ENCODE peak calls at places on chromosomes 6 and 20, in nine cellular contexts. H is COR-L47; D is HL-60; S is activated naive CD4-positive, alpha-beta T cell; K is fibroblast of the aortic adventitia; J is CD8-positive, alpha-beta memory T cell; F is stimulated activated CD8-positive, alpha-beta memory T cell treated with anti-CD3 and anti-CD28 coated beads, Interleukin-2, amount 100 ng/mL, for 48 hours; M is HTR-8/SVneo; P is osteocyte. T is an unnamed sample.

GRCh38 chr20:44861547-44862006 is 23.9 kb upstream of the YWHAB start:
- DNase-seq in D (no peak), S (no peak), M (peak; percentile 63), F (no peak), J (no peak), H (no peak), P (peak; percentile 30), K (peak; percentile 93), T (peak; percentile 89)

GRCh38 chr20:33296206-33296605 is 13.2 kb downstream of the BPIFB1 start:
- DNase-seq in K (no peak), D (no peak), F (no peak), M (no peak), P (no peak), H (no peak), J (no peak), S (no peak), T (no peak)

GRCh38 chr6:15491255-15491985 is 171.4 kb downstream of the DTNBP1 start:
- DNase-seq in P (no peak), K (peak; percentile 84), F (peak; percentile 55), S (peak; percentile 34), D (peak; percentile 25), J (peak; percentile 31), M (peak; percentile 60), H (peak; percentile 43), T (no peak)

GRCh38 chr20:58651823-58652605 is 931 bp downstream of the STX16 start:
- DNase-seq in S (peak; percentile 60), H (no peak), J (peak; percentile 57), P (peak; percentile 79), K (peak; percentile 69), M (peak; percentile 95), D (peak; percentile 67), F (no peak), T (no peak)

GRCh38 chr6:136791296-136792065 is 796 bp downstream of the MAP3K5 start:
- DNase-seq in K (peak; percentile 62), J (peak; percentile 37), F (peak; percentile 26), S (no peak), H (peak; percentile 16), D (no peak), P (no peak), M (no peak), T (peak; percentile 88)

GRCh38 chr6:89828988-89829590 is 591 bp upstream of the CASP8AP2 start:
- DNase-seq in P (no peak), H (peak; percentile 53), K (no peak), S (no peak), J (peak; percentile 16), D (no peak), M (no peak), F (no peak), T (no peak)

GRCh38 chr20:16378712-16379111 is 194.5 kb downstream of the KIF16B start:
- DNase-seq in S (no peak), P (no peak), M (no peak), K (no peak), D (no peak), F (no peak), J (no peak), H (no peak), T (no peak)

GRCh38 chr20:38342716-38343106 is 3.6 kb upstream of the LBP start:
- DNase-seq in F (no peak), M (no peak), H (no peak), D (no peak), J (no peak), S (no peak), K (no peak), P (no peak), T (no peak)

GRCh38 chr20:35134472-35134871 is 12.7 kb downstream of the EDEM2 start:
- DNase-seq in D (no peak), K (peak; percentile 70), F (no peak), S (no peak), J (no peak), M (no peak), H (no peak), P (no peak), T (peak; percentile 80)

GRCh38 chr20:2814587-2815051 is at the start of gene C20orf141:
- DNase-seq in H (no peak), P (peak; percentile 96), K (peak; percentile 99), F (no peak), D (no peak), M (peak; percentile 94), S (no peak), J (no peak), T (peak; percentile 73)

GRCh38 chr20:34621383-34622367 is 55.2 kb downstream of the PIGU start:
- DNase-seq in K (peak; percentile 22), J (no peak), D (no peak), M (no peak), P (peak; percentile 25), S (no peak), H (no peak), F (no peak), T (no peak)

GRCh38 chr6:43912598-43913387 is 142.8 kb downstream of the VEGFA start:
- DNase-seq in M (no peak), H (no peak), K (no peak), P (no peak), F (no peak), S (no peak), J (no peak), D (no peak), T (no peak)

GRCh38 chr20:47950103-47950502 is 164.8 kb upstream of the SULF2 start:
- DNase-seq in M (peak; percentile 48), H (peak; percentile 5), P (no peak), S (no peak), D (no peak), K (no peak), J (no peak), F (no peak), T (no peak)

GRCh38 chr6:32852844-32853540 is 512 bp downstream of the TAP1 start:
- DNase-seq in H (peak; percentile 5), S (peak; percentile 35), P (no peak), M (peak; percentile 23), J (peak; percentile 44), K (peak; percentile 22), D (no peak), F (no peak), T (peak; percentile 81)

GRCh38 chr6:131519670-131520436 is 53.2 kb upstream of the ARG1 start:
- DNase-seq in H (no peak), M (peak; percentile 26), D (peak; percentile 8), J (no peak), P (no peak), S (no peak), K (peak; percentile 54), F (no peak), T (no peak)

GRCh38 chr6:3118353-3119039 is at the start of gene BPHL:
- DNase-seq in P (peak; percentile 99), F (peak; percentile 100), K (peak; percentile 91), H (peak; percentile 88), M (peak; percentile 99), D (peak; percentile 87), J (peak; percentile 100), S (peak; percentile 99), T (peak; percentile 97)

GRCh38 chr6:13384506-13384905 is 56.2 kb upstream of the TBC1D7 start:
- DNase-seq in S (no peak), F (no peak), J (no peak), K (no peak), H (no peak), D (no peak), P (no peak), M (no peak), T (peak; percentile 33)

GRCh38 chr6:161917645-161918044 is 643.8 kb upstream of the AGPAT4 start:
- DNase-seq in H (peak; percentile 38), D (no peak), J (no peak), K (no peak), F (no peak), P (no peak), S (no peak), M (peak; percentile 8), T (no peak)

GRCh38 chr20:34085544-34086040 is 26.5 kb downstream of the EIF2S2 start:
- DNase-seq in F (no peak), D (no peak), K (no peak), M (no peak), H (no peak), P (no peak), J (no peak), S (no peak), T (no peak)

GRCh38 chr20:36340593-36340990 is 34.5 kb downstream of the DLGAP4 start:
- DNase-seq in M (no peak), K (no peak), D (no peak), H (no peak), J (no peak), P (no peak), F (no peak), S (no peak), T (no peak)

GRCh38 chr6:165777680-165778079 is 114.6 kb upstream of the PDE10A start:
- DNase-seq in J (no peak), S (no peak), P (no peak), K (no peak), H (no peak), F (no peak), D (no peak), M (no peak), T (no peak)

GRCh38 chr6:89311853-89312531 is 3.1 kb downstream of the GABRR2 start:
- DNase-seq in M (no peak), F (no peak), P (no peak), K (peak; percentile 88), J (no peak), H (peak; percentile 45), S (no peak), D (no peak), T (no peak)

GRCh38 chr20:45981261-45981660 is 9.3 kb upstream of the ZNF335 start:
- DNase-seq in F (no peak), S (no peak), P (no peak), M (no peak), J (no peak), H (no peak), K (no peak), D (no peak), T (no peak)

GRCh38 chr20:7855545-7855944 is 84.7 kb downstream of the HAO1 start:
- DNase-seq in S (no peak), P (no peak), M (no peak), F (no peak), D (no peak), H (no peak), J (no peak), K (no peak), T (no peak)

GRCh38 chr6:123588546-123588895 is 48.2 kb downstream of the TRDN start:
- DNase-seq in J (no peak), H (no peak), K (no peak), D (no peak), P (no peak), M (no peak), F (no peak), S (no peak), T (no peak)

GRCh38 chr6:166354965-166355364 is 12.6 kb upstream of the SFT2D1 start:
- DNase-seq in M (no peak), S (no peak), F (no peak), P (no peak), D (no peak), K (no peak), H (no peak), J (no peak), T (no peak)

GRCh38 chr20:15597306-15597705 is 975.9 kb downstream of the KIF16B start:
- DNase-seq in P (no peak), H (no peak), F (no peak), D (no peak), S (no peak), M (no peak), K (no peak), J (no peak), T (no peak)

GRCh38 chr20:52166150-52166549 is 25.4 kb downstream of the ZFP64 start:
- DNase-seq in K (no peak), S (no peak), F (no peak), M (no peak), H (no peak), D (no peak), J (no peak), P (no peak), T (no peak)

GRCh38 chr6:10557886-10558285 is 36.7 kb downstream of the GCNT2 start:
- DNase-seq in H (no peak), K (no peak), S (no peak), J (no peak), P (no peak), D (no peak), F (no peak), M (no peak), T (no peak)

GRCh38 chr20:46652699-46653098 is 1.4 kb upstream of the SLC13A3 start:
- DNase-seq in H (no peak), D (no peak), K (peak; percentile 14), J (no peak), P (no peak), M (no peak), S (no peak), F (no peak), T (no peak)

GRCh38 chr6:111534366-111534765 is 51.3 kb upstream of the REV3L start:
- DNase-seq in S (no peak), M (peak; percentile 41), J (no peak), H (peak; percentile 33), K (no peak), P (no peak), F (no peak), D (peak; percentile 25), T (no peak)

T was measured in coronary artery.